ENCODE peak calls at places on chromosomes 1 and 21, in eight cellular contexts. K, I, X, L, O, Y, S and G are unnamed samples.

GRCh38 chr1:234065794-234066447 is 161.4 kb downstream of the SLC35F3 start:
- DNase-seq in K (peak), I (peak), X (peak), L (no peak), O (peak), Y (peak), S (peak), G (peak)

GRCh38 chr21:29870814-29871213 is 69.0 kb downstream of the GRIK1 start:
- DNase-seq in K (no peak), I (no peak), X (no peak), L (no peak), O (no peak), Y (no peak), S (no peak), G (no peak)

GRCh38 chr1:210625715-210626114 is 297.0 kb downstream of the HHAT start:
- DNase-seq in K (no peak), I (no peak), X (no peak), L (no peak), O (no peak), Y (no peak), S (no peak), G (no peak)

GRCh38 chr1:19643602-19644419 is at the start of gene NBL1:
- DNase-seq in K (peak), I (peak), X (no peak), L (no peak), O (peak), Y (no peak), S (peak), G (peak)

GRCh38 chr1:224430511-224431113 is 4.0 kb downstream of the WDR26 start:
- DNase-seq in K (peak), I (no peak), X (peak), L (no peak), O (peak), Y (peak), S (peak), G (peak)

GRCh38 chr1:197921235-197922069 is 4.3 kb downstream of the LHX9 start:
- DNase-seq in K (no peak), I (no peak), X (no peak), L (no peak), O (no peak), Y (no peak), S (no peak), G (no peak)

GRCh38 chr1:78871249-78871648 is 135.3 kb downstream of the ADGRL4 start:
- DNase-seq in K (no peak), I (no peak), X (no peak), L (no peak), O (no peak), Y (no peak), S (no peak), G (no peak)

GRCh38 chr1:61300899-61301298 is 218.5 kb downstream of the NFIA start:
- DNase-seq in K (no peak), I (no peak), X (no peak), L (no peak), O (no peak), Y (no peak), S (no peak), G (no peak)

GRCh38 chr1:147390185-147390542 is 147.7 kb downstream of the CHD1L start:
- DNase-seq in K (no peak), I (no peak), X (no peak), L (no peak), O (no peak), Y (no peak), S (no peak), G (no peak)

GRCh38 chr1:156957634-156958033 is 37.2 kb downstream of the LRRC71 start:
- DNase-seq in K (no peak), I (no peak), X (no peak), L (no peak), O (peak), Y (no peak), S (no peak), G (no peak)

GRCh38 chr1:235278915-235279292 is 49.1 kb downstream of the ARID4B start:
- DNase-seq in K (no peak), I (no peak), X (no peak), L (no peak), O (no peak), Y (no peak), S (no peak), G (no peak)

GRCh38 chr1:150273310-150273709 is 720 bp downstream of the C1orf54 start:
- DNase-seq in K (no peak), I (no peak), X (no peak), L (no peak), O (no peak), Y (no peak), S (peak), G (no peak)

GRCh38 chr1:32470431-32470830 is 5.6 kb downstream of the ZBTB8B start:
- DNase-seq in K (no peak), I (no peak), X (no peak), L (no peak), O (no peak), Y (no peak), S (peak), G (no peak)

GRCh38 chr1:201692307-201693018 is 136.5 kb upstream of the IPO9 start:
- DNase-seq in K (no peak), I (no peak), X (no peak), L (no peak), O (no peak), Y (no peak), S (no peak), G (peak)

GRCh38 chr1:23242414-23242813 is 25.1 kb upstream of the HTR1D start:
- DNase-seq in K (no peak), I (no peak), X (no peak), L (no peak), O (no peak), Y (no peak), S (no peak), G (no peak)

GRCh38 chr1:157142765-157143423 is 4.7 kb upstream of the ETV3 start:
- DNase-seq in K (no peak), I (no peak), X (no peak), L (no peak), O (peak), Y (no peak), S (no peak), G (no peak)

GRCh38 chr1:165560834-165561233 is 17.0 kb downstream of the LRRC52 start:
- DNase-seq in K (no peak), I (no peak), X (no peak), L (no peak), O (no peak), Y (no peak), S (no peak), G (no peak)

GRCh38 chr1:53260631-53261247 is 22.4 kb upstream of the MAGOH start:
- DNase-seq in K (no peak), I (no peak), X (no peak), L (no peak), O (no peak), Y (no peak), S (no peak), G (no peak)

GRCh38 chr21:46084709-46085108 is 13.2 kb upstream of the COL6A2 start:
- DNase-seq in K (no peak), I (peak), X (no peak), L (no peak), O (peak), Y (no peak), S (no peak), G (no peak)

GRCh38 chr1:57450981-57451380 is 27.1 kb upstream of the DAB1 start:
- DNase-seq in K (no peak), I (no peak), X (no peak), L (no peak), O (no peak), Y (no peak), S (no peak), G (no peak)

GRCh38 chr1:203524152-203524551 is 30.2 kb downstream of the OPTC start:
- DNase-seq in K (no peak), I (no peak), X (no peak), L (no peak), O (no peak), Y (no peak), S (no peak), G (no peak)

GRCh38 chr1:153789478-153790148 is 14.4 kb downstream of the SLC27A3 start:
- DNase-seq in K (no peak), I (peak), X (no peak), L (no peak), O (no peak), Y (no peak), S (no peak), G (no peak)

GRCh38 chr1:150094734-150095133 is 27.2 kb downstream of the VPS45 start:
- DNase-seq in K (no peak), I (no peak), X (no peak), L (no peak), O (no peak), Y (no peak), S (no peak), G (no peak)

GRCh38 chr1:198771562-198772153 is 132.8 kb downstream of the PTPRC start:
- DNase-seq in K (peak), I (no peak), X (no peak), L (no peak), O (peak), Y (peak), S (peak), G (peak)

GRCh38 chr1:61853545-61853944 is 111.3 kb downstream of the PATJ start:
- DNase-seq in K (peak), I (no peak), X (no peak), L (no peak), O (peak), Y (peak), S (peak), G (peak)

GRCh38 chr1:22503721-22504410 is 52.2 kb downstream of the ZBTB40 start:
- DNase-seq in K (peak), I (no peak), X (no peak), L (no peak), O (no peak), Y (no peak), S (peak), G (peak)

GRCh38 chr1:61095127-61095812 is 12.9 kb downstream of the NFIA start:
- DNase-seq in K (no peak), I (no peak), X (no peak), L (no peak), O (no peak), Y (no peak), S (no peak), G (no peak)

GRCh38 chr1:192557841-192558595 is 17.6 kb upstream of the RGS1 start:
- DNase-seq in K (no peak), I (no peak), X (no peak), L (no peak), O (no peak), Y (no peak), S (peak), G (peak)

GRCh38 chr21:28521932-28522826 is 470.5 kb downstream of the LTN1 start:
- DNase-seq in K (peak), I (no peak), X (no peak), L (no peak), O (peak), Y (peak), S (peak), G (peak)

GRCh38 chr1:51569284-51570062 is 47.4 kb upstream of the OSBPL9 start:
- DNase-seq in K (peak), I (no peak), X (peak), L (no peak), O (peak), Y (peak), S (peak), G (peak)

GRCh38 chr1:77382361-77382760 is 100.5 kb downstream of the AK5 start:
- DNase-seq in K (peak), I (no peak), X (no peak), L (no peak), O (no peak), Y (no peak), S (peak), G (no peak)

GRCh38 chr21:45469273-45470086 is 64.5 kb downstream of the COL18A1 start:
- DNase-seq in K (peak), I (peak), X (no peak), L (no peak), O (no peak), Y (no peak), S (no peak), G (no peak)

GRCh38 chr1:81679972-81680371 is 120.8 kb upstream of the ADGRL2 start:
- DNase-seq in K (peak), I (no peak), X (no peak), L (no peak), O (peak), Y (no peak), S (peak), G (peak)

GRCh38 chr1:173016409-173016808 is 34.3 kb downstream of the TNFSF18 start:
- DNase-seq in K (no peak), I (no peak), X (no peak), L (no peak), O (no peak), Y (no peak), S (no peak), G (no peak)

GRCh38 chr1:85998105-85998504 is 158.5 kb downstream of the COL24A1 start:
- DNase-seq in K (peak), I (no peak), X (no peak), L (no peak), O (no peak), Y (no peak), S (peak), G (no peak)

GRCh38 chr1:4693891-4694290 is 39.5 kb downstream of the AJAP1 start:
- DNase-seq in K (no peak), I (no peak), X (no peak), L (no peak), O (no peak), Y (no peak), S (no peak), G (no peak)

GRCh38 chr1:3063379-3064295 is 5.4 kb upstream of the PRDM16 start:
- DNase-seq in K (no peak), I (peak), X (no peak), L (peak), O (no peak), Y (no peak), S (no peak), G (no peak)

GRCh38 chr1:3064296-3064850 is 4.6 kb upstream of the PRDM16 start:
- DNase-seq in K (no peak), I (peak), X (no peak), L (peak), O (no peak), Y (no peak), S (no peak), G (no peak)

GRCh38 chr1:3061566-3061965 is 7.4 kb upstream of the PRDM16 start:
- DNase-seq in K (no peak), I (peak), X (no peak), L (peak), O (no peak), Y (no peak), S (no peak), G (no peak)

GRCh38 chr1:3061981-3062615 is 6.9 kb upstream of the PRDM16 start:
- DNase-seq in K (no peak), I (peak), X (no peak), L (peak), O (peak), Y (no peak), S (no peak), G (no peak)

DNA sequence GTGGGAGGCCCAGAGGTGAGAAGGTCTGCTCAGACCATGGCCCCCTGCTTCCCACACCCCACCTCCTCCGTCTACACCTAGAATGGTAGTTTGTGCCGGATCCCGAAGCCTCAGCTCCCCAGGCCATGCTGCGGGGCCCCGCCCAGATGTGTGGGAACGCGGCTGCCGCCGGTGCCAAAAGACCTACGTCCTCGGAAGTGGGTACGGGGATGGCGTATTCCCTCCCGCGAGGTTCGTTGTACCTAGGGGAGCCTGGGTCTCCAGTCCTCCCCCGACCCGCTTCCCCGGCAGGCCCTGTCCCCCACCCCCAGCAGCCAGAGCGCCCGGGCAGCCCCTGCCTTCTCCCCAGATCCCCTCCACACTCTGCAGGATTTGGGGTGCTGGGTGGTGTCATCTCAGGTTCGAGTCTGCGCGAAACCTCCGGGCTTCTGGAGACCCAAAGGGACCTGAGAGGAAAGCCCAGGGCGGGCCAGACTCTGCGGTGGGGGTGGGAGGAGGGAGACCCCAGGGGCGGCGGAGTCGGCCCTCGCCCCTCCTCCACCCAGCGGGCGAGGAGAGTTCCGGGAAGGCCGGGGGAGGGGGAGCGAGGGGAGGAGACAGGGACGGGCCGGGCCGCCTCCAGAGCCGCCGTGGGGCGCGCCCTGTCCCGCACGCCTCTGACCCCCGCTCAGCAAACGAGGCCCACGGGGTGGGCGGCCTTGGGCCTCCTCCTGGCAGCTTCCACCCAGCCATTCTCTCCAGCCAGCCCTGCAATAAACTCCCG is 6.2 kb upstream of the PRDM16 start:
- DNase-seq in K (no peak), I (peak), X (no peak), L (peak), O (no peak), Y (no peak), S (no peak), G (no peak)
- H3K4me3 ChIP-seq in K (no peak), I (no peak), X (no peak), L (peak), O (no peak), Y (no peak), S (no peak), G (no peak)

GRCh38 chr1:182939413-182939812 is 13.6 kb downstream of the SHCBP1L start:
- DNase-seq in K (no peak), I (no peak), X (no peak), L (no peak), O (no peak), Y (no peak), S (no peak), G (no peak)
- TF ChIP-seq CTCF in K (no peak), I (no peak), X (no peak), L (no peak), O (no peak), Y (no peak), S (no peak), G (no peak)

DNA sequence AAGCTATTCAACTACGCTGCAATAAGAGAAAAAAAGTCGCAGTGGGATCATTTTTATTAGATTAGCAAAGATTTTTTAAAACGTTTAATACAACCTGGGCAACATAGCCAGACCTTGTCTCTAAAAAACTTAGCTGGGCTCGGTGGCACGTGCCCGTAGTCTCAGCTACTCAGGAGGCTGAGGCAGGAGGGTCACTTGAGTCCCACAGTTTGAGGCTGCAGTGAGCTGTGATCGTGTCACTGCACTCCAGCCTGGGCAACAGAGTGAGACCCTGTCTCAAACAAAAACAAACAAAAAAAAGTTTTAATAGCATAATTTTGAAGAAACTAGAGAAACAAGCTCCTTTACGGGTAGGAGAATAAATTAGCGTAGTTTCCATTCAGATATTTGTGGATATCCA is 1.0 kb upstream of the PRDM15 start:
- DNase-seq in K (no peak), I (no peak), X (no peak), L (no peak), O (no peak), Y (no peak), S (no peak), G (no peak)
- H3K4me3 ChIP-seq in K (no peak), I (no peak), X (peak), L (peak), O (peak), Y (peak), S (no peak), G (peak)

GRCh38 chr1:168129933-168130332 is 6.8 kb downstream of the GPR161 start:
- DNase-seq in K (no peak), I (no peak), X (no peak), L (no peak), O (no peak), Y (no peak), S (no peak), G (no peak)
- TF ChIP-seq CTCF in K (no peak), I (no peak), X (no peak), L (no peak), O (no peak), Y (no peak), S (no peak), G (no peak)

GRCh38 chr1:184299796-184300195 is 87.0 kb upstream of the C1orf21 start:
- DNase-seq in K (no peak), I (no peak), X (no peak), L (no peak), O (no peak), Y (no peak), S (no peak), G (no peak)
- H3K4me3 ChIP-seq in K (no peak), I (no peak), X (no peak), L (no peak), O (no peak), Y (no peak), S (no peak), G (no peak)

GRCh38 chr1:225873281-225873850 is 8.8 kb downstream of the TMEM63A start:
- DNase-seq in K (no peak), I (no peak), X (no peak), L (no peak), O (no peak), Y (no peak), S (no peak), G (no peak)

GRCh38 chr1:225874431-225874830 is 7.7 kb downstream of the TMEM63A start:
- DNase-seq in K (no peak), I (no peak), X (no peak), L (no peak), O (no peak), Y (no peak), S (no peak), G (no peak)

GRCh38 chr1:225870883-225871282 is 11.3 kb downstream of the TMEM63A start:
- DNase-seq in K (no peak), I (no peak), X (no peak), L (no peak), O (no peak), Y (no peak), S (no peak), G (no peak)

GRCh38 chr1:225871374-225872074 is 10.7 kb downstream of the TMEM63A start:
- DNase-seq in K (no peak), I (no peak), X (no peak), L (no peak), O (peak), Y (no peak), S (no peak), G (no peak)

GRCh38 chr1:225872075-225872430 is 10.1 kb downstream of the TMEM63A start:
- DNase-seq in K (no peak), I (no peak), X (no peak), L (no peak), O (peak), Y (no peak), S (peak), G (no peak)
- TF ChIP-seq CTCF in K (no peak), I (no peak), X (no peak), L (no peak), O (no peak), Y (no peak), S (no peak), G (no peak)

DNA sequence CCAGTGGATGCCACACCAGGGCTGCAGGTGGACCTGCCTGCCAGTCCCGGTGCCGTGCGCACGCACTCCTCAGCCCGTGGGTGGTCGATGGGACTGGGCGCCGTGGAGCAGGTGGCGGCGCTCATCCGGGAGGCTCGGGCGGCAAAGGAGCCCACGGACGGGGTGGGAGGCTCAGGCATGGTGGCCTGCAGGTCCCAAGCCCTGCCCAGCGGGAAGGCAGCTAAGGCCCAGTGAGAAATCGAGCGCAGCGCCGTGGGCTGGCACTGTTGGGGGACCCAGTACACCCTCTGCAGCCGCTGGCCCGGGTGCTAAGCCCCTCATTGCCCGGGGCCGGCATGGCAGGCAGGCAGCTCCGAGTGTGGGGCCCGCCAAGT is 1171.8 kb upstream of the B3GALT2 start:
- DNase-seq in K (no peak), I (peak), X (no peak), L (no peak), O (no peak), Y (no peak), S (no peak), G (no peak)
- H3K4me3 ChIP-seq in K (no peak), I (no peak), X (no peak), L (no peak), O (no peak), Y (no peak), S (no peak), G (no peak)